ENCODE peak calls at places on chromosomes 16 and 17, in five cellular contexts. C, X, Z, D and E are unnamed samples.

GRCh38 chr17:83199500-83200201 is 120.2 kb downstream of the METRNL start:
- DNase-seq in C (no peak), X (peak; percentile 81), Z (peak; percentile 45), D (peak; percentile 95), E (peak; percentile 72)

GRCh38 chr17:78555741-78556401 is 21.3 kb downstream of the DNAH17 start:
- DNase-seq in C (no peak), X (peak; percentile 8), Z (no peak), D (no peak), E (peak; percentile 47)

GRCh38 chr17:78735832-78736525 is 46.1 kb downstream of the CYTH1 start:
- DNase-seq in C (no peak), X (peak; percentile 55), Z (no peak), D (no peak), E (peak; percentile 24)

GRCh38 chr16:68468849-68469248 is 20.5 kb upstream of the SMPD3 start:
- DNase-seq in C (no peak), X (no peak), Z (no peak), D (no peak), E (no peak)

GRCh38 chr16:64238576-64238975 is 883.3 kb downstream of the CDH11 start:
- DNase-seq in C (no peak), X (peak; percentile 41), Z (no peak), D (no peak), E (peak; percentile 62)

GRCh38 chr16:88194397-88195020 is 188.2 kb upstream of the ZNF469 start:
- DNase-seq in C (no peak), X (no peak), Z (no peak), D (no peak), E (peak; percentile 53)

GRCh38 chr17:7640783-7641182 is 9.9 kb upstream of the ATP1B2 start:
- DNase-seq in C (no peak), X (no peak), Z (no peak), D (no peak), E (no peak)

GRCh38 chr17:37830151-37830993 is 85.5 kb upstream of the HNF1B start:
- DNase-seq in C (no peak), X (no peak), Z (no peak), D (no peak), E (no peak)

GRCh38 chr16:17470871-17471744 is at the start of gene XYLT1:
- DNase-seq in C (no peak), X (peak; percentile 97), Z (peak; percentile 60), D (peak; percentile 88), E (peak; percentile 100)

GRCh38 chr17:2084766-2085647 is 30.1 kb downstream of the HIC1 start:
- DNase-seq in C (no peak), X (peak; percentile 89), Z (no peak), D (no peak), E (peak; percentile 95)

GRCh38 chr16:82345318-82345717 is 175.3 kb upstream of the MPHOSPH6 start:
- DNase-seq in C (no peak), X (no peak), Z (no peak), D (no peak), E (no peak)

GRCh38 chr17:21680366-21680765 is 12.0 kb upstream of the KCNJ18 start:
- DNase-seq in C (no peak), X (no peak), Z (no peak), D (peak; percentile 85), E (no peak)

GRCh38 chr17:16486373-16487250 is 5.4 kb downstream of the LRRC75A start:
- DNase-seq in C (no peak), X (peak; percentile 60), Z (no peak), D (peak; percentile 91), E (peak; percentile 60)

GRCh38 chr16:19415461-19415860 is 2.2 kb upstream of the TMC5 start:
- DNase-seq in C (no peak), X (no peak), Z (no peak), D (no peak), E (no peak)

GRCh38 chr17:43552229-43552837 is 6.2 kb upstream of the ETV4 start:
- DNase-seq in C (no peak), X (no peak), Z (no peak), D (no peak), E (no peak)

GRCh38 chr17:9291912-9292562 is 270.7 kb downstream of the NTN1 start:
- DNase-seq in C (no peak), X (peak; percentile 33), Z (peak; percentile 18), D (no peak), E (peak; percentile 38)

GRCh38 chr17:51610155-51610554 is 349.8 kb downstream of the UTP18 start:
- DNase-seq in C (no peak), X (no peak), Z (no peak), D (no peak), E (no peak)

GRCh38 chr17:79831367-79832210 is 7.7 kb downstream of the CBX4 start:
- DNase-seq in C (no peak), X (no peak), Z (no peak), D (peak; percentile 84), E (no peak)

GRCh38 chr16:78593352-78593751 is 493.9 kb downstream of the WWOX start:
- DNase-seq in C (no peak), X (no peak), Z (no peak), D (no peak), E (no peak)

GRCh38 chr17:29565643-29566472 is 979 bp downstream of the ABHD15 start:
- DNase-seq in C (peak; percentile 20), X (no peak), Z (peak; percentile 60), D (peak; percentile 93), E (no peak)

GRCh38 chr17:37024181-37024637 is 75.5 kb downstream of the AATF start:
- DNase-seq in C (no peak), X (peak; percentile 5), Z (no peak), D (no peak), E (no peak)

GRCh38 chr17:7282752-7283321 is 1.3 kb downstream of the SLC2A4 start:
- DNase-seq in C (no peak), X (no peak), Z (no peak), D (no peak), E (no peak)

GRCh38 chr16:77881355-77882003 is 93.1 kb downstream of the VAT1L start:
- DNase-seq in C (no peak), X (no peak), Z (no peak), D (no peak), E (no peak)

GRCh38 chr17:12040478-12040877 is 19.8 kb downstream of the MAP2K4 start:
- DNase-seq in C (no peak), X (no peak), Z (no peak), D (no peak), E (peak; percentile 39)

GRCh38 chr16:11051430-11052079 is 107.2 kb downstream of the CLEC16A start:
- DNase-seq in C (no peak), X (no peak), Z (no peak), D (no peak), E (no peak)

GRCh38 chr16:80804061-80804450 is 342 bp downstream of the CDYL2 start:
- DNase-seq in C (peak; percentile 40), X (peak; percentile 66), Z (peak; percentile 57), D (peak; percentile 84), E (peak; percentile 31)

GRCh38 chr17:57747221-57748017 is 2.3 kb upstream of the CCDC182 start:
- DNase-seq in C (no peak), X (peak; percentile 77), Z (peak; percentile 52), D (no peak), E (peak; percentile 69)

GRCh38 chr17:76173474-76173873 is 32.4 kb upstream of the FOXJ1 start:
- DNase-seq in C (no peak), X (no peak), Z (no peak), D (no peak), E (no peak)

GRCh38 chr16:4882633-4883285 is 35.5 kb downstream of the UBN1 start:
- DNase-seq in C (no peak), X (peak; percentile 59), Z (no peak), D (no peak), E (peak; percentile 59)

GRCh38 chr17:81096741-81097133 is 61.8 kb downstream of the BAIAP2 start:
- DNase-seq in C (no peak), X (no peak), Z (no peak), D (no peak), E (peak; percentile 17)
- H3K4me3 ChIP-seq in C (no peak overlapping the region), X (no peak overlapping the region), Z (no peak overlapping the region), D (no peak overlapping the region), E (no peak overlapping the region)

DNA sequence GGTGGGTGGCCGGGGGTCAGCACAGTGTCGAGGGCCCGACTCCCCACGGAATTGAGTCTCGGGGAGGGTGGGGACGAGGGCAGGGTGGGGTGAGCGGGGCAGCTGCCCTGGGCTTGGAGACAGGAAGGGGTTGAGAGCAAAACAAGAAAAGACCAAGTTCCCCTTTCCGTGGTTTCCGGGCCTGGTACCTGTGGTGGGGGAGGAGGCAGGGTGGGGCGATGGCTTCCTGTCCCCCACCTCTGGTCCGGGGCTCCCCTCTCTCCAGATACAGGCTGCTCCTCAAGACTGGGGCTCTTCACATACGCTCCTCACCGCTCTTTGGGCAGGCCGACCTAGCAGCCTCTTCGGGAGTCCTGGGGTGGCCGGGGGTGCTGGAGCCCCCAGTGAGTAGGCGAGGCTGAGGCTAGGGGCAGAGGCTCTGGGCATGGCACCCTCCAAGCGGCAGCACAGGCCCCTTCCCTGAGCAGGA is 593 bp downstream of the CORO1A start:
- DNase-seq in C (no peak), X (no peak), Z (peak; percentile 76), D (peak; percentile 85), E (no peak)
- H3K4me3 ChIP-seq in C (peak overlapping the region; percentile 84), X (peak overlapping the region; percentile 22), Z (peak overlapping the region; percentile 97), D (peak overlapping the region; percentile 76), E (peak overlapping the region; percentile 6)

GRCh38 chr17:49616546-49617205 is 41.0 kb downstream of the NXPH3 start:
- DNase-seq in C (no peak), X (peak; percentile 26), Z (no peak), D (no peak), E (peak; percentile 93)
- H3K4me3 ChIP-seq in C (no peak overlapping the region), X (no peak overlapping the region), Z (no peak overlapping the region), D (no peak overlapping the region), E (no peak overlapping the region)

GRCh38 chr17:61379457-61380216 is 20.0 kb upstream of the TBX2 start:
- DNase-seq in C (no peak), X (no peak), Z (no peak), D (peak; percentile 42), E (peak; percentile 38)

GRCh38 chr17:61380217-61380835 is 19.3 kb upstream of the TBX2 start:
- DNase-seq in C (no peak), X (no peak), Z (no peak), D (peak; percentile 28), E (peak; percentile 69)

GRCh38 chr17:61380836-61381525 is 18.7 kb upstream of the TBX2 start:
- DNase-seq in C (no peak), X (no peak), Z (no peak), D (peak; percentile 73), E (no peak)

GRCh38 chr17:61378658-61379456 is 20.8 kb upstream of the TBX2 start:
- DNase-seq in C (no peak), X (no peak), Z (no peak), D (peak; percentile 10), E (no peak)

DNA sequence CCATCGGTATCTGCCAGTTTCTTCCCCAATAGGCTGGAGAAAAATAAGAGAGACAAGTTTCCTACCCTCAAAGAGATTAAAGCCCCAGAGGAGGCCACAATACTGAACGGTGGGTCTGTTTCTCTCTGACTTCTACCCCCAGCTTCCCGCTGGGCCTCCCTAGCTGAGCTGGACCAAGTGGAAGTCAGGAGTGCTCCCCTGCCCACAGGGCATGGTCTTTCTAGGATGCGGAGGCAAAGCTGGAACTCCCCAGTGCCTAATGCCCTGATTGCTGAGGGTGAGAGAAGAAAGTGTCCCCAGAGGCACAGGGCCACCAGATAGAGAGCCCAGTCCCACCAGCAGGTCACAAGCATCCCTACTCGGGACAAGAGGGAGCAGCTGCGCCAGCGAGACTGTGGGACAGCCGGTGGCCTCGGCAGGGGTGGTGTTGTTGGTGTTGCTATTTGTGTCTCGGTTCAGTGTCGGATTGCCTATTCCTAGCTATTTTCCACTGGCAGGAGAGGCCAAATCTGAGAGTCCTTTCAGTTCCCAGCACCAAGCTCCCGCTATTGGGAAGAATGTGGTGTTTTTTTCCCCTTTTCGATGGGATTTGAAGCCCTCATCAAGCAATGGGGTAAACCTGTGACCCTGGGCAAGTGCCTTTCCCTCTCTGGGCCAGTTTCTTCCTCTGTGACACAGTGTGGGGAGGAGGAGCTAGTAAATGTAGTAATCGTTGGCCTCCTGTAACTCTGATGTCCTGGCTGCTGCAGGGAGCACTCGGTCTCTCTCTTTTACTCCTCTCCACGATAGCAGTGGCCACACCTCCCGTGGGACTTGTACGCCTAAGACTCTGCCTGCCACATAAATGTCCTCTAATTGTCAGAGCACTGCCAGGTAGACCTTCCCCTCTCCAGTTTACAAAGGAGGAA is 22.5 kb upstream of the TBX2 start:
- DNase-seq in C (no peak), X (no peak), Z (no peak), D (peak; percentile 50), E (no peak)
- H3K4me3 ChIP-seq in C (no peak overlapping the region), X (no peak overlapping the region), Z (no peak overlapping the region), D (no peak overlapping the region), E (no peak overlapping the region)